ENCODE peak calls at places on chromosomes 2 and 18, in ten cellular contexts. One of them, this sample, is unnamed.
A peak's percentile ranks its signal among the peaks of the same experiment; 100 is the strongest.

GRCh38 chr2:172572981-172573380 is 17.1 kb downstream of the PDK1 start:
- DNase-seq in foreskin fibroblast: no peak
- DNase-seq in HAP-1: no peak
- DNase-seq in heart right ventricle: no peak
- DNase-seq in sigmoid colon: no peak
- DNase-seq in neural progenitor cell: no peak
- DNase-seq in cardiac fibroblast: no peak
- DNase-seq in fibroblast of pulmonary artery: no peak
- DNase-seq in pancreas: no peak
- DNase-seq in SK-N-MC: no peak
- DNase-seq in this sample: no peak

GRCh38 chr2:216206041-216206699 is 97.0 kb downstream of the XRCC5 start:
- DNase-seq in fibroblast of pulmonary artery: no peak
- DNase-seq in neural progenitor cell: no peak
- DNase-seq in HAP-1: no peak
- DNase-seq in cardiac fibroblast: no peak
- DNase-seq in sigmoid colon: no peak
- DNase-seq in foreskin fibroblast: no peak
- DNase-seq in pancreas: no peak
- DNase-seq in SK-N-MC: no peak
- DNase-seq in heart right ventricle: no peak
- DNase-seq in this sample: no peak

GRCh38 chr2:101864426-101864825 is 127.3 kb upstream of the IL1R2 start:
- DNase-seq in HAP-1: no peak
- DNase-seq in foreskin fibroblast: no peak
- DNase-seq in SK-N-MC: no peak
- DNase-seq in cardiac fibroblast: no peak
- DNase-seq in heart right ventricle: no peak
- DNase-seq in neural progenitor cell: no peak
- DNase-seq in pancreas: no peak
- DNase-seq in sigmoid colon: no peak
- DNase-seq in fibroblast of pulmonary artery: no peak
- DNase-seq in this sample: no peak

GRCh38 chr18:74488354-74488753 is 7.8 kb upstream of the CNDP2 start:
- DNase-seq in fibroblast of pulmonary artery: no peak
- DNase-seq in heart right ventricle: no peak
- DNase-seq in neural progenitor cell: no peak
- DNase-seq in foreskin fibroblast: no peak
- DNase-seq in cardiac fibroblast: no peak
- DNase-seq in sigmoid colon: no peak
- DNase-seq in pancreas: no peak
- DNase-seq in SK-N-MC: no peak
- DNase-seq in HAP-1: no peak
- DNase-seq in this sample: no peak

GRCh38 chr2:86556508-86556907 is 6.7 kb downstream of the CHMP3 start:
- DNase-seq in cardiac fibroblast: no peak
- DNase-seq in neural progenitor cell: no peak
- DNase-seq in pancreas: no peak
- DNase-seq in sigmoid colon: no peak
- DNase-seq in SK-N-MC: no peak
- DNase-seq in foreskin fibroblast: no peak
- DNase-seq in heart right ventricle: no peak
- DNase-seq in fibroblast of pulmonary artery: no peak
- DNase-seq in HAP-1: no peak
- DNase-seq in this sample: no peak

GRCh38 chr2:129759186-129760010 is 220.1 kb upstream of the RAB6C start:
- DNase-seq in fibroblast of pulmonary artery: no peak
- DNase-seq in neural progenitor cell: no peak
- DNase-seq in cardiac fibroblast: no peak
- DNase-seq in SK-N-MC: no peak
- DNase-seq in heart right ventricle: no peak
- DNase-seq in sigmoid colon: no peak
- DNase-seq in foreskin fibroblast: no peak
- DNase-seq in HAP-1: no peak
- DNase-seq in pancreas: no peak
- DNase-seq in this sample: no peak

GRCh38 chr18:50687491-50687890 is 127.6 kb downstream of the MAPK4 start:
- DNase-seq in heart right ventricle: no peak
- DNase-seq in sigmoid colon: peak; percentile 24
- DNase-seq in fibroblast of pulmonary artery: no peak
- DNase-seq in pancreas: no peak
- DNase-seq in neural progenitor cell: no peak
- DNase-seq in SK-N-MC: no peak
- DNase-seq in foreskin fibroblast: no peak
- DNase-seq in cardiac fibroblast: no peak
- DNase-seq in HAP-1: no peak
- DNase-seq in this sample: no peak

GRCh38 chr2:174729797-174730529 is 34.3 kb downstream of the CHRNA1 start:
- DNase-seq in cardiac fibroblast: peak; percentile 12
- DNase-seq in SK-N-MC: no peak
- DNase-seq in pancreas: no peak
- DNase-seq in HAP-1: no peak
- DNase-seq in sigmoid colon: no peak
- DNase-seq in heart right ventricle: no peak
- DNase-seq in neural progenitor cell: peak; percentile 58
- DNase-seq in foreskin fibroblast: no peak
- DNase-seq in fibroblast of pulmonary artery: peak; percentile 12
- DNase-seq in this sample: peak; percentile 30

GRCh38 chr18:45863469-45863868 is 38.0 kb downstream of the SIGLEC15 start:
- DNase-seq in heart right ventricle: no peak
- DNase-seq in pancreas: no peak
- DNase-seq in HAP-1: no peak
- DNase-seq in SK-N-MC: no peak
- DNase-seq in foreskin fibroblast: no peak
- DNase-seq in sigmoid colon: no peak
- DNase-seq in fibroblast of pulmonary artery: no peak
- DNase-seq in neural progenitor cell: no peak
- DNase-seq in cardiac fibroblast: no peak
- DNase-seq in this sample: no peak

GRCh38 chr2:221097568-221097915 is 474.6 kb downstream of the EPHA4 start:
- DNase-seq in foreskin fibroblast: no peak
- DNase-seq in sigmoid colon: no peak
- DNase-seq in neural progenitor cell: no peak
- DNase-seq in HAP-1: no peak
- DNase-seq in fibroblast of pulmonary artery: peak; percentile 6
- DNase-seq in SK-N-MC: no peak
- DNase-seq in heart right ventricle: no peak
- DNase-seq in pancreas: no peak
- DNase-seq in cardiac fibroblast: no peak
- DNase-seq in this sample: no peak

GRCh38 chr2:43178602-43179542 is 47.5 kb downstream of the ZFP36L2 start:
- DNase-seq in HAP-1: no peak
- DNase-seq in neural progenitor cell: peak; percentile 73
- DNase-seq in pancreas: peak; percentile 77
- DNase-seq in SK-N-MC: no peak
- DNase-seq in heart right ventricle: peak; percentile 68
- DNase-seq in foreskin fibroblast: peak; percentile 87
- DNase-seq in fibroblast of pulmonary artery: peak; percentile 92
- DNase-seq in cardiac fibroblast: peak; percentile 86
- DNase-seq in sigmoid colon: peak; percentile 94
- DNase-seq in this sample: no peak

GRCh38 chr2:238693337-238694093 is 154.4 kb upstream of the TWIST2 start:
- DNase-seq in foreskin fibroblast: no peak
- DNase-seq in neural progenitor cell: no peak
- DNase-seq in fibroblast of pulmonary artery: no peak
- DNase-seq in sigmoid colon: no peak
- DNase-seq in cardiac fibroblast: no peak
- DNase-seq in HAP-1: no peak
- DNase-seq in SK-N-MC: no peak
- DNase-seq in heart right ventricle: no peak
- DNase-seq in pancreas: no peak
- DNase-seq in this sample: no peak

GRCh38 chr2:66872926-66873714 is 438.2 kb downstream of the MEIS1 start:
- DNase-seq in heart right ventricle: no peak
- DNase-seq in pancreas: no peak
- DNase-seq in fibroblast of pulmonary artery: no peak
- DNase-seq in sigmoid colon: no peak
- DNase-seq in neural progenitor cell: no peak
- DNase-seq in SK-N-MC: peak; percentile 68
- DNase-seq in cardiac fibroblast: no peak
- DNase-seq in foreskin fibroblast: no peak
- DNase-seq in HAP-1: no peak
- DNase-seq in this sample: no peak

GRCh38 chr2:101328474-101329007 is 20.0 kb upstream of the RNF149 start:
- DNase-seq in neural progenitor cell: no peak
- DNase-seq in foreskin fibroblast: peak; percentile 41
- DNase-seq in heart right ventricle: no peak
- DNase-seq in cardiac fibroblast: peak; percentile 71
- DNase-seq in HAP-1: no peak
- DNase-seq in sigmoid colon: no peak
- DNase-seq in SK-N-MC: no peak
- DNase-seq in pancreas: no peak
- DNase-seq in fibroblast of pulmonary artery: peak; percentile 70
- DNase-seq in this sample: peak; percentile 72

GRCh38 chr18:36296591-36297418 is 708 bp upstream of the FHOD3 start:
- DNase-seq in SK-N-MC: no peak
- DNase-seq in neural progenitor cell: peak; percentile 88
- DNase-seq in sigmoid colon: peak; percentile 78
- DNase-seq in cardiac fibroblast: peak; percentile 83
- DNase-seq in pancreas: peak; percentile 74
- DNase-seq in heart right ventricle: peak; percentile 52
- DNase-seq in HAP-1: peak; percentile 80
- DNase-seq in foreskin fibroblast: peak; percentile 67
- DNase-seq in fibroblast of pulmonary artery: peak; percentile 87
- DNase-seq in this sample: no peak

GRCh38 chr2:200130762-200131166 is 175.4 kb downstream of the MAIP1 start:
- DNase-seq in cardiac fibroblast: peak; percentile 48
- DNase-seq in SK-N-MC: no peak
- DNase-seq in sigmoid colon: no peak
- DNase-seq in heart right ventricle: no peak
- DNase-seq in HAP-1: no peak
- DNase-seq in pancreas: no peak
- DNase-seq in neural progenitor cell: no peak
- DNase-seq in foreskin fibroblast: no peak
- DNase-seq in fibroblast of pulmonary artery: no peak
- DNase-seq in this sample: no peak

GRCh38 chr2:96584017-96584416 is 47.5 kb downstream of the ARID5A start:
- DNase-seq in heart right ventricle: no peak
- DNase-seq in fibroblast of pulmonary artery: peak; percentile 66
- DNase-seq in sigmoid colon: no peak
- DNase-seq in neural progenitor cell: no peak
- DNase-seq in SK-N-MC: no peak
- DNase-seq in cardiac fibroblast: peak; percentile 32
- DNase-seq in foreskin fibroblast: no peak
- DNase-seq in pancreas: no peak
- DNase-seq in HAP-1: no peak
- DNase-seq in this sample: no peak

DNA sequence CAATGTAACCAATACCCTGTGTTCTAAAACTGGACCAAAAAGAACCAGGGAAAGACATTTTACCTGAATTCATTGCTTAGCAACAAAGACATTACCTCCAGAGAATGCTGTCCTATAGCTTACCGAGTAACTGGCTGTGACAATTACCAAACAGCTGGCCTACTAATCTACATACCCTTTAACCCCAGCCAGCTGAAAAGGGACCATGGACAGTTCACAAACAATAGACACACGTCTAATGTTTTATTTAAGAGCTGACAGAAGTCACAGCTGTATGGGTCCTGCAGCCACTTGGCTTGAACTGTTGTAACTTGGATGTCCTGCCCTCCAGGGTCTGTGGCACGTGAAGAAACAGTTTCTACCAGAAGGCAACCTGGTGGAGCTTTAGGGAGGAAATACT is 130.1 kb upstream of the EFEMP1 start:
- DNase-seq in neural progenitor cell: peak; percentile 71
- DNase-seq in SK-N-MC: no peak
- DNase-seq in HAP-1: no peak
- DNase-seq in sigmoid colon: no peak
- DNase-seq in cardiac fibroblast: no peak
- DNase-seq in fibroblast of pulmonary artery: no peak
- DNase-seq in heart right ventricle: no peak
- DNase-seq in pancreas: no peak
- DNase-seq in foreskin fibroblast: no peak
- DNase-seq in this sample: no peak
- H3K4me3 ChIP-seq in neural progenitor cell: no peak overlapping the region
- H3K4me3 ChIP-seq in SK-N-MC: no peak overlapping the region
- H3K4me3 ChIP-seq in HAP-1: no peak overlapping the region
- H3K4me3 ChIP-seq in sigmoid colon: no peak overlapping the region
- H3K4me3 ChIP-seq in cardiac fibroblast: no peak overlapping the region
- H3K4me3 ChIP-seq in fibroblast of pulmonary artery: no peak overlapping the region
- H3K4me3 ChIP-seq in heart right ventricle: no peak overlapping the region
- H3K4me3 ChIP-seq in pancreas: no peak overlapping the region
- H3K4me3 ChIP-seq in foreskin fibroblast: no peak overlapping the region
- H3K4me3 ChIP-seq in this sample: no peak overlapping the region

DNA sequence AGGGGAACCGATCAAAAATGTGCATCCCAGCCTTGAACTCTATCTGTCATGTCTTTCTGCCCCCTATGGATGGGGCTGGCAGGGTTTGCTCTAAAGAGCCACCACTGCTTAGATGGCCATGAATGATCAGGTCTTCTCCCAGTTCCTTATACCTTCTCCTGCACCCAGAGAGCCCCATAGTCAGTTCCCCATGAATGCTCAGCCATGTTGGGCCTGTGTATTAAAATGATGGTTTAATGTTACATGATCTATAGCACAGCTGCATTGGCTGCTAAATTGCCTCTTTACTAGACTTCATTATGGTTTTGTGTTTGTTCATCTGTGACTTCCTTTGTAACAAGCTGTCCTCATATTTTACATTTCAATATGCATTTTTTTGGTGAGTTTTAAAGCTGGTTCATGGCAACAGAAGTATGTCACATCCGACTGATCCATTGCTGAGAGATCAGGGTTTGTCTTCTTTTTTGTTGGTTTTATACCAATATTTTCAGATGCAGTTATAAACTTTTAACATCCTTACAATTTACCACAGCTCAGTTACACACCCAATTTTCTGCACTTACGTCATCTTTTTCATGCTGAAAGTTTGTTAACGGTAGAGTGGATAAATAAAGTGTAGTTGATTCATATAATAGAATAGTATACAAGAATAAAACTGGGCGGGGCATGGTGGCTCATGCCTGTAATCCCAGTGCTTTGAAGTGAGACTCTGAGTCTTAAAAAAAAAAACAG is 56.4 kb upstream of the SMAD2 start:
- DNase-seq in neural progenitor cell: no peak
- DNase-seq in sigmoid colon: no peak
- DNase-seq in HAP-1: no peak
- DNase-seq in fibroblast of pulmonary artery: no peak
- DNase-seq in SK-N-MC: no peak
- DNase-seq in heart right ventricle: no peak
- DNase-seq in foreskin fibroblast: no peak
- DNase-seq in cardiac fibroblast: no peak
- DNase-seq in pancreas: no peak
- DNase-seq in this sample: no peak
- H3K4me3 ChIP-seq in neural progenitor cell: no peak overlapping the region
- H3K4me3 ChIP-seq in sigmoid colon: no peak overlapping the region
- H3K4me3 ChIP-seq in HAP-1: no peak overlapping the region
- H3K4me3 ChIP-seq in fibroblast of pulmonary artery: no peak overlapping the region
- H3K4me3 ChIP-seq in SK-N-MC: no peak overlapping the region
- H3K4me3 ChIP-seq in heart right ventricle: no peak overlapping the region
- H3K4me3 ChIP-seq in foreskin fibroblast: no peak overlapping the region
- H3K4me3 ChIP-seq in cardiac fibroblast: no peak overlapping the region
- H3K4me3 ChIP-seq in pancreas: no peak overlapping the region
- H3K4me3 ChIP-seq in this sample: no peak overlapping the region

GRCh38 chr18:77101410-77102245 is 31.0 kb downstream of the MBP start:
- DNase-seq in sigmoid colon: peak; percentile 93
- DNase-seq in SK-N-MC: no peak
- DNase-seq in cardiac fibroblast: peak; percentile 99
- DNase-seq in fibroblast of pulmonary artery: peak; percentile 97
- DNase-seq in pancreas: peak; percentile 62
- DNase-seq in foreskin fibroblast: peak; percentile 98
- DNase-seq in neural progenitor cell: no peak
- DNase-seq in HAP-1: no peak
- DNase-seq in heart right ventricle: peak; percentile 66
- DNase-seq in this sample: no peak
- H3K4me3 ChIP-seq in sigmoid colon: no peak overlapping the region
- H3K4me3 ChIP-seq in SK-N-MC: peak overlapping the region; percentile 61
- H3K4me3 ChIP-seq in cardiac fibroblast: no peak overlapping the region
- H3K4me3 ChIP-seq in fibroblast of pulmonary artery: peak overlapping the region; percentile 26
- H3K4me3 ChIP-seq in pancreas: no peak overlapping the region
- H3K4me3 ChIP-seq in foreskin fibroblast: peak overlapping the region; percentile 20
- H3K4me3 ChIP-seq in neural progenitor cell: no peak overlapping the region
- H3K4me3 ChIP-seq in HAP-1: no peak overlapping the region
- H3K4me3 ChIP-seq in heart right ventricle: no peak overlapping the region
- H3K4me3 ChIP-seq in this sample: peak overlapping the region; percentile 42

GRCh38 chr2:64652231-64653173 is 1.2 kb downstream of the SERTAD2 start:
- DNase-seq in neural progenitor cell: peak; percentile 64
- DNase-seq in fibroblast of pulmonary artery: peak; percentile 69
- DNase-seq in SK-N-MC: no peak
- DNase-seq in cardiac fibroblast: peak; percentile 89
- DNase-seq in HAP-1: no peak
- DNase-seq in sigmoid colon: peak; percentile 83
- DNase-seq in pancreas: no peak
- DNase-seq in foreskin fibroblast: peak; percentile 56
- DNase-seq in heart right ventricle: peak; percentile 34
- DNase-seq in this sample: no peak
- H3K4me3 ChIP-seq in neural progenitor cell: peak overlapping the region; percentile 99
- H3K4me3 ChIP-seq in fibroblast of pulmonary artery: peak overlapping the region; percentile 81
- H3K4me3 ChIP-seq in SK-N-MC: peak overlapping the region; percentile 93
- H3K4me3 ChIP-seq in cardiac fibroblast: peak overlapping the region; percentile 91
- H3K4me3 ChIP-seq in HAP-1: peak overlapping the region; percentile 91
- H3K4me3 ChIP-seq in sigmoid colon: peak overlapping the region; percentile 72
- H3K4me3 ChIP-seq in pancreas: peak overlapping the region; percentile 73
- H3K4me3 ChIP-seq in foreskin fibroblast: peak overlapping the region; percentile 89
- H3K4me3 ChIP-seq in heart right ventricle: peak overlapping the region; percentile 89
- H3K4me3 ChIP-seq in this sample: peak overlapping the region; percentile 90